ENCODE peak calls at places on chromosomes 1 and 21, in six cellular contexts. O is type B pancreatic cell, L is SK-N-SH, G is endothelial cell of umbilical vein, P is DND-41, S is lower lobe of right lung. Y is an unnamed sample.

GRCh38 chr1:76635784-76636183 is 231.5 kb upstream of the ST6GALNAC5 start:
- DNase-seq in O (no peak), L (no peak), G (no peak), P (no peak), S (no peak), Y (no peak)

GRCh38 chr1:201085902-201086735 is 26.1 kb downstream of the CACNA1S start:
- DNase-seq in O (no peak), L (peak; percentile 60), G (peak; percentile 31), P (peak; percentile 30), S (peak; percentile 79), Y (no peak)

GRCh38 chr21:26100573-26100972 is 70.0 kb downstream of the APP start:
- DNase-seq in O (no peak), L (no peak), G (no peak), P (no peak), S (no peak), Y (no peak)

GRCh38 chr1:18581420-18581880 is 49.2 kb upstream of the PAX7 start:
- DNase-seq in O (no peak), L (peak; percentile 85), G (peak; percentile 8), P (peak; percentile 35), S (peak; percentile 52), Y (no peak)

GRCh38 chr1:156740679-156741612 is at the start of gene MRPL24:
- DNase-seq in O (peak; percentile 95), L (peak; percentile 91), G (peak; percentile 99), P (peak; percentile 99), S (peak; percentile 97), Y (peak; percentile 94)

GRCh38 chr1:225539069-225539468 is 111.2 kb upstream of the LBR start:
- DNase-seq in O (no peak), L (no peak), G (no peak), P (no peak), S (no peak), Y (no peak)

GRCh38 chr1:27306071-27306470 is 15.9 kb upstream of the TMEM222 start:
- DNase-seq in O (no peak), L (no peak), G (no peak), P (no peak), S (no peak), Y (no peak)

GRCh38 chr1:143665606-143666005 is 306.2 kb downstream of the FAM72C start:
- DNase-seq in O (no peak), L (no peak), G (no peak), P (no peak), S (no peak), Y (no peak)

GRCh38 chr1:59128239-59128736 is 168.6 kb upstream of the FGGY start:
- DNase-seq in O (no peak), L (no peak), G (peak; percentile 61), P (no peak), S (no peak), Y (no peak)

GRCh38 chr1:85824066-85824835 is 116.0 kb upstream of the ZNHIT6 start:
- DNase-seq in O (no peak), L (no peak), G (no peak), P (no peak), S (no peak), Y (no peak)
- TF ChIP-seq CTCF in O (no peak), L (no peak), G (no peak), P (no peak), S (no peak), Y (no peak)

DNA sequence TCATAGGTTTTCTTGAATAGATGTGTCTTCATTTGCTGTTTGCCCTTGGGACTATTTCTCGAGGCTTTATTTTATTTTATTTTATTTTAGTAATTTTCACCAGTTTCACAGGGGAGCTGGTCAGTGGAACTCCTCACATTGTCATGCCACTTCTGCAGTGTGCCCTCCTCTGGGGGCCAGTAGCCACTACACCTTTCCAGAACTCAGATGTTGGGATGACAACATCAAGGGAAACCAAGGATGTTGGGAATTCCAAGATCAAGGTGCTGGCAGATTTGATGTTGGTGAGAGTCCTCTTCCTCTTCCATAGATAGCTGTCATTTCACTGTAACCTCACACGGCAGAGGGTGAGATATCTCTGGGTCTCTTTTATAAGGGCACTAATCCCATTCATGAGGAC is 35.5 kb downstream of the SLC26A9 start:
- DNase-seq in O (no peak), L (peak; percentile 20), G (peak; percentile 46), P (no peak), S (no peak), Y (no peak)
- TF ChIP-seq CTCF in O (peak; percentile 66), L (peak; percentile 68), G (peak; percentile 65), P (peak; percentile 37), S (peak; percentile 49), Y (no peak)

DNA sequence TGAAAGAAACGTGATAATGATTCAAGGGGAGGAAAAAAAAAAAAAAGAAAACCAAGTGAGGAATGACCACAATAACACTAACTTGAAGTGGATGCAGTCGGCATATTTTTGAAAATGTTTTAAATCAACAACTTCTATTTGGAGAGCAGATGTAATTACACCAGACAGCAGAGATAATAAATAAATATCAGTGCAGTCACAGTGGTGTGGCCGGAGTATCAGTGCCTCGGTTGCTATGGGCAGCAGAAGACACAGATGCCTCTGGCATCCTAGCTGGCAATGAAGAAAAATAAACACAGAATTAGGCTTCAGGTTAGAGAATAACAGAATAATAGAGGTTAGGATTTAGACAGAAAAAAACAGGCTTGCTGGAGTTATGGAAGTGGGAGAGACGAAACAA is 888.3 kb downstream of the LTN1 start:
- DNase-seq in O (no peak), L (peak; percentile 57), G (no peak), P (no peak), S (no peak), Y (no peak)
- TF ChIP-seq CTCF in O (no peak), L (no peak), G (no peak), P (no peak), S (no peak), Y (no peak)

DNA sequence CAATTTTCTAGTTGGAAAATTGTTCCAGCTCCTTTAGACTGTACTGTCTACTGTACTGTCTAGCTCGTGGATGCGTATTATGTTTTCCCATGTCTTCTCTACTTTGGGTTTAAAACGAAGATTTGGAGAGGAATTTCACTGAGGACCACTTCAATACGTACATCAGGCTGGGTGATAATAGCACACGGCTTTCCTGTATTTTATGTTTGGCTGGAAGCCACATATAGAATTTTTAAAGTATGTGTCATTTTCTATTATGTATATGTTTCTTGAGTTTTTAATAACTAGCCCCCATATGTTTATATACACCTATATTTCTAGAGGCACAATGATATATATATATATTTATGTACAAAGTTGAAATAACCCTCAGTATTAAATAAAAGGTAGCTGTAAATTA is 226.4 kb downstream of the GREM2 start:
- DNase-seq in O (no peak), L (no peak), G (no peak), P (no peak), S (no peak), Y (no peak)
- TF ChIP-seq CTCF in O (no peak), L (no peak), G (no peak), P (no peak), S (no peak), Y (no peak)

DNA sequence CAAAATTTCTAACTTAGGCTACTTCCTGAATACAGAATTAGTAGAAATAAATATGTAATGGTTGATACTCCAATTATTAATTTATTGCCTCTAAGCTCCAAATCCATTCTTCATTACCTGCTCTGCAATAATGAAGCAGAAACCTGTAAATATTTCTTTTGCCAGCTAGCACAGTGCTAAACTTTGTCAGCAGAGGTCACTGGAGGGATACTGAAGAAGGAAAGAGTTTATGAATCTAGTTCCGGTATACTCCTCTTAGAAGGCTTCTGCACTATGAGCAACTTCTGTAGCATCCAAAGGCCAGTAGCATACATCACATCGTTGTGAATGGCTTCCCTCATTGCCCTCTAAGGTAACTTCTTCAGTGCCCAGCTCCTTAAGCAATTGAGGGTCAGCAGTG is 81.0 kb upstream of the LHX8 start:
- DNase-seq in O (no peak), L (no peak), G (peak; percentile 14), P (no peak), S (no peak), Y (no peak)
- TF ChIP-seq CTCF in O (peak; percentile 42), L (peak; percentile 59), G (no peak), P (no peak), S (no peak), Y (no peak)

GRCh38 chr1:221085712-221086111 is 206.5 kb downstream of the HLX start:
- DNase-seq in O (no peak), L (no peak), G (no peak), P (no peak), S (no peak), Y (no peak)

GRCh38 chr1:221093903-221094865 is 214.9 kb downstream of the HLX start:
- DNase-seq in O (no peak), L (peak; percentile 46), G (no peak), P (no peak), S (no peak), Y (no peak)

GRCh38 chr1:221089803-221090202 is 210.6 kb downstream of the HLX start:
- DNase-seq in O (no peak), L (no peak), G (no peak), P (no peak), S (no peak), Y (no peak)

GRCh38 chr1:221087919-221088318 is 208.7 kb downstream of the HLX start:
- DNase-seq in O (no peak), L (no peak), G (no peak), P (no peak), S (no peak), Y (no peak)

DNA sequence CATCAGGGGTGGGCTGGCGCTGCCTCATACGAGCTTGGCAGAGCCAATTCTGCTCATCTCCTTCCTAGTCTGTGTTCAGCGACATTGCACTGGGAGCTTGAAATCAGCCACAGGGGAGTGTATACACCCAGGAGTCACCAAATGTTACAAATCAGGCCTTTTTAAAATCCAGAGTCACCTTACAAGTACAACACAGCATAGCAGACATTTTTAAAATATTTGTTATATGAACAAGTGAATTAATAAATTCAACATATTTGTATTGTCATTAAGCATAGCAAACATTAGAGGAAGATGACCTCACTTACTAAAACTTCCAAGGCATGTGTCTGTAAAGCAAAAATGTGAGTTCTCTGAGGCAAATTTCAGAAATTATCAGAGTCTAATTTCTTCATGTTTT is 210.0 kb downstream of the HLX start:
- DNase-seq in O (no peak), L (no peak), G (peak; percentile 19), P (no peak), S (no peak), Y (no peak)
- TF ChIP-seq CTCF in O (no peak), L (no peak), G (no peak), P (no peak), S (no peak), Y (no peak)